ENCODE peak calls at places on chromosome 17, in six cellular contexts. J is mesenchymal stem cell, G is IMR-90, H is neuronal stem cell, A is mesendoderm, F is H9. B is an unnamed sample.

GRCh38 chr17:14886200-14886739 is 378.9 kb downstream of the PMP22 start:
- DNase-seq in F (peak), A (peak), H (no peak), G (no peak), J (no peak), B (peak)

GRCh38 chr17:61504697-61505096 is 52.5 kb downstream of the TBX4 start:
- DNase-seq in G (peak), H (no peak), J (peak), F (no peak), A (no peak), B (peak)

GRCh38 chr17:39177256-39177655 is 11.3 kb upstream of the ARL5C start:
- DNase-seq in J (no peak), F (peak), H (no peak), A (peak), G (no peak), B (peak)

GRCh38 chr17:55458977-55459376 is 37.3 kb upstream of the MMD start:
- DNase-seq in H (no peak), J (peak), F (no peak), A (no peak), G (peak), B (no peak)

GRCh38 chr17:17928422-17929386 is 43.5 kb downstream of the TOM1L2 start:
- DNase-seq in H (no peak), J (no peak), F (no peak), G (no peak), A (no peak), B (no peak)

GRCh38 chr17:38455288-38455915 is 27.1 kb downstream of the ARHGAP23 start:
- DNase-seq in J (peak), G (no peak), F (peak), H (no peak), A (peak), B (peak)

GRCh38 chr17:79810138-79811027 is 13.5 kb upstream of the CBX8 start:
- DNase-seq in A (peak), F (peak), G (peak), J (peak), H (no peak), B (peak)

GRCh38 chr17:80005360-80006338 is 30.0 kb downstream of the TBC1D16 start:
- DNase-seq in A (peak), G (peak), H (peak), J (peak), F (peak), B (peak)

GRCh38 chr17:79400989-79401703 is 209.7 kb downstream of the RBFOX3 start:
- DNase-seq in J (peak), A (peak), G (peak), F (peak), H (peak), B (peak)

GRCh38 chr17:33436321-33436720 is 143.2 kb upstream of the ASIC2 start:
- DNase-seq in J (peak), H (no peak), F (no peak), A (peak), G (peak), B (peak)

GRCh38 chr17:62703269-62703775 is 75.9 kb downstream of the MRC2 start:
- DNase-seq in G (peak), F (no peak), J (peak), H (no peak), A (no peak), B (no peak)

GRCh38 chr17:79024901-79025737 is 1.1 kb downstream of the C1QTNF1 start:
- DNase-seq in F (no peak), H (no peak), J (peak), G (no peak), A (no peak), B (no peak)

GRCh38 chr17:31582151-31582907 is 190.9 kb downstream of the RAB11FIP4 start:
- DNase-seq in H (no peak), J (peak), F (peak), A (no peak), G (peak), B (peak)

GRCh38 chr17:1089915-1090314 is 89.9 kb downstream of the ABR start:
- DNase-seq in J (no peak), F (no peak), A (no peak), H (no peak), G (no peak), B (peak)

GRCh38 chr17:76363107-76363801 is 9.5 kb upstream of the PRPSAP1 start:
- DNase-seq in H (no peak), A (no peak), G (no peak), J (no peak), F (no peak), B (peak)

GRCh38 chr17:67531291-67531690 is 154.2 kb downstream of the PITPNC1 start:
- DNase-seq in G (no peak), A (peak), H (no peak), J (no peak), F (peak), B (no peak)

GRCh38 chr17:39747745-39748144 is 10.0 kb downstream of the GRB7 start:
- DNase-seq in G (no peak), A (no peak), F (no peak), H (no peak), J (no peak), B (no peak)

GRCh38 chr17:67718325-67718941 is 697 bp downstream of the NOL11 start:
- DNase-seq in H (no peak), A (peak), G (peak), F (peak), J (peak), B (peak)

GRCh38 chr17:39753514-39754160 is 15.9 kb downstream of the GRB7 start:
- DNase-seq in J (no peak), A (peak), H (no peak), F (peak), G (no peak), B (no peak)

GRCh38 chr17:78000351-78000750 is 41.8 kb downstream of the TNRC6C start:
- DNase-seq in H (no peak), F (no peak), A (no peak), G (peak), J (peak), B (no peak)

GRCh38 chr17:80189611-80190010 is 19.8 kb downstream of the CARD14 start:
- DNase-seq in H (no peak), A (no peak), F (peak), J (no peak), G (no peak), B (no peak)

GRCh38 chr17:18038149-18038850 is 668 bp downstream of the ATPAF2 start:
- DNase-seq in F (no peak), G (peak), H (no peak), A (peak), J (peak), B (no peak)

GRCh38 chr17:79674506-79675412 is 56.0 kb upstream of the ENPP7 start:
- DNase-seq in H (no peak), J (no peak), G (no peak), A (no peak), F (no peak), B (no peak)

GRCh38 chr17:79045830-79046500 is 22.0 kb downstream of the C1QTNF1 start:
- DNase-seq in A (peak), J (peak), G (peak), F (peak), H (peak), B (peak)

GRCh38 chr17:35448899-35449227 is 297 bp upstream of the SLFN13 start:
- DNase-seq in H (no peak), J (no peak), G (no peak), A (no peak), F (no peak), B (no peak)

GRCh38 chr17:19248923-19249574 is 11.9 kb downstream of the EPN2 start:
- DNase-seq in J (peak), H (no peak), A (no peak), F (no peak), G (peak), B (peak)

GRCh38 chr17:76474238-76474637 is 6.8 kb downstream of the AANAT start:
- DNase-seq in A (no peak), H (no peak), G (no peak), J (no peak), F (no peak), B (no peak)

GRCh38 chr17:7867881-7868329 is 10.1 kb downstream of the CYB5D1 start:
- DNase-seq in F (no peak), A (no peak), G (no peak), H (no peak), J (no peak), B (no peak)

GRCh38 chr17:9237661-9238301 is 216.5 kb downstream of the NTN1 start:
- DNase-seq in F (no peak), G (no peak), A (peak), H (peak), J (no peak), B (peak)

GRCh38 chr17:29177871-29178749 is 2.1 kb downstream of the MYO18A start:
- DNase-seq in G (no peak), J (no peak), H (no peak), F (peak), A (no peak), B (no peak)

GRCh38 chr17:57406131-57406980 is 150.0 kb downstream of the MSI2 start:
- DNase-seq in G (peak), J (peak), H (peak), A (no peak), F (no peak), B (peak)

GRCh38 chr17:13346592-13346991 is 255.1 kb downstream of the HS3ST3A1 start:
- DNase-seq in J (no peak), H (no peak), F (no peak), A (no peak), G (no peak), B (no peak)

GRCh38 chr17:11490171-11490760 is 108.0 kb upstream of the DNAH9 start:
- DNase-seq in F (no peak), H (no peak), A (no peak), J (no peak), G (no peak), B (no peak)

GRCh38 chr17:46175891-46176290 is 17.3 kb downstream of the KANSL1 start:
- DNase-seq in J (no peak), H (no peak), G (peak), A (no peak), F (no peak), B (no peak)

GRCh38 chr17:27343972-27344607 is 50.2 kb downstream of the WSB1 start:
- DNase-seq in H (no peak), A (no peak), G (no peak), J (no peak), F (no peak), B (no peak)
- H4K8ac ChIP-seq in H (no peak), A (no peak), G (no peak), J (no peak), F (no peak), B (no peak)

DNA sequence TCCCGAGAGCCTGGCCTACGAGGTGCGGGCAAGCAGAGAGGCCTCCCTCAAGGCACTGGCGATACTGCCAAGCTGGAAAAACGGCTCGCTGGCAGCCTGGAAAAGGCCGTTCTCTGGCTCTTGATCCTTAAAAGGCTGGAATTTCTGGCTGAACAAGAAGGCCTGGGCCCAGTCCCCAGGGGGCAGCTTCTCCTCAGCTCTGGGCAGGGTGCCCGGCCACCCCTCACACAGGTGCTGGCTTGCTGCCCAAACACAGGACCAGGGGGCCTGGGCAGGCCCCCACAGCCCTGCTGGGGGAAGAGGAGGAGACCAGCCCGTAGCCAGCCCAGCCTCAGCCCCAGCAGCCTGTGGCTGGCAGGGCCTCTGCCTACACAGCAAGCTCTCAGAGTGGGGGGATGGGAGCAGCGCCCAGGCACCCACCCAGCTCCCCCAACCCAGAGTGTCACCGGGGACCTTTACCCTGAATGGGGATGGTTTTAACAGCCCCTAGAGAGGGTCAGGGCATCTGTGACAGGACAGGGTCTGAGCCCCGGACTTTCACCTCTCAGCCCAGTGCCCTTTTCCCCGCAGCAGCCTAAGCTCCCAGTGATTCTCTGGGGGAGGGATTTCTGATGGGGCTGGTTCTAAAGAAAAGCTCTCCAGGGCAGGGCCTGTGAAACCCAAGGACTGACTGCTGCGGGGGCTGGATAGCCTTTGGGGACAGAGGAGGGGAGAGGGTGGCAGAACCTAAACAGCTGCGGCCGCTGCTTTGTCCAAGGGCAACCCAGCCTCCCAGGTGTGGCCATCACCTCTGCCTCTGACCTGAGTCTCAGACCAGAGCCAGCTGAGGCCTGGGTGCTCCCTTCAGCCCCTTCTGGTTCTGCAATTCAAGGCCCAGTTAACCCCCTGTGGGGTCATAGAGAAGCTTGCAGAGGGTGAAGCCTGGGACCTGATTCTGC is 38.6 kb upstream of the TOB1 start:
- DNase-seq in J (no peak), A (no peak), F (no peak), H (no peak), G (no peak), B (no peak)
- H4K8ac ChIP-seq in J (peak), A (no peak), F (no peak), H (no peak), G (peak), B (peak)

DNA sequence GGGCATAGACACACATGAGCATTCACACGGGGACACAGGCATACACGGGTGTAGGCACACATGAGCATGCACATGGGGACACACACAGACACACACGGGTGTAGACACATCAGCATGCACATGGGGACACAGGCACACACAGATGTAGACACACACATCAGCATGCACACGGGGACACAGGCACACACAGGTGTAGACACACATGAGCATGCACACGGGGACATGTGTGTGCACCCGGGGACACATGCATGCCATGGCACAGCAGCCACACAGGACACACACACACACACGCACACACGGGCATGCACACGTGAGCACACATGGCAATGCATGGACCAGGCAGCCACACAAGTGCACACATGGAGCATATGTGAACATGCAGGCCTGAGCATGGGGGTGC is 5.2 kb upstream of the DCXR start:
- DNase-seq in F (no peak), J (no peak), A (no peak), G (no peak), H (no peak), B (no peak)
- H4K8ac ChIP-seq in F (no peak), J (no peak), A (no peak), G (no peak), H (peak), B (no peak)

GRCh38 chr17:53234138-53234537 is 588.6 kb upstream of the KIF2B start:
- DNase-seq in H (no peak), F (no peak), J (no peak), A (no peak), G (no peak), B (no peak)
- H4K8ac ChIP-seq in H (no peak), F (no peak), J (no peak), A (no peak), G (no peak), B (no peak)

DNA sequence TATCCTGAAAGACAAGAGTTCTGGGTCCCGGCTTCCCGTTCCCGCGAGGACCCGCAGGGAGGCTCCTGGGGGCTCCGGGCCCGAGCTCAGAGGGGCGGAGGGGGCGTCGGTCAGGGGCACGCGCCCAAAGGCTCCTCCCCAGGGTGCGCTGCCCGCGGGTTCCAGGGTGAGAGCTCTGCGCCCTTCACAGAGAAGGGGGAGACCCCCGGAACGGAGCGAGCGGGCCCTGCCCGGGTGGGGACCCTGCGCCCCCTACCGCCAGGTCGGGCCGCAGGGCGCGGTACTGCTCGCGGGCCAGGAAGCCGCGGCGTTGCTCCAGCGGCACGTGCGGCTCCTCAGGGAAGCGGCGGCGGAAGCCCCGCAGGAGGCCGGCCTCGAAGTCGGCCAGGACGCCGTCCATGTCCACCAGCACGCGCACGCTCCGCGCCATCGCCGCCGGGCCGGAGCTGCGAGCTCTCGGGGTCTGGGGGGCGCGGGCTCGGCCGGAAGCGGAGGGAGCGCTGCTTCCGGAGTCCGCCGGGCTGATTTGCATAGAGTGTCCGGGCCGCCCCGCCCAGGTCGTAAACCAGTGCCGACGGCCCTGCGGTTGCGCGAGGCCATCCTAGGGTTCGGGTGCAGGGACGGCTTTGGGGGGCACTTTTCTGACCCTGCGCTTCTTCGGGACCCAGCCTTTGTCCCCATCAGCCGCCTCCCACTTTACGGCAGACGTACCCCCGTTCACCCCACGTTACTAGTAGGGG is at the start of gene NT5C:
- DNase-seq in F (peak), A (peak), G (peak), H (peak), J (peak), B (peak)
- H4K8ac ChIP-seq in F (no peak), A (peak), G (peak), H (peak), J (peak), B (peak)